ENCODE peak calls at places on chromosome 16, in nine cellular contexts. T, M, Z, U, E, J, O, Q and I are unnamed samples.

GRCh38 chr16:47244206-47244605 is 100.5 kb upstream of the NETO2 start:
- DNase-seq in T (no peak), M (no peak), Z (no peak), U (no peak), E (no peak), J (no peak), O (no peak), Q (no peak), I (no peak)

GRCh38 chr16:1691276-1691675 is 13.2 kb downstream of the JPT2 start:
- DNase-seq in T (no peak), M (no peak), Z (no peak), U (no peak), E (no peak), J (no peak), O (no peak), Q (no peak), I (no peak)

GRCh38 chr16:57347858-57348257 is 10.7 kb upstream of the CCL22 start:
- DNase-seq in T (no peak), M (no peak), Z (no peak), U (no peak), E (no peak), J (no peak), O (no peak), Q (no peak), I (no peak)

GRCh38 chr16:27455700-27456099 is 53.7 kb downstream of the IL21R start:
- DNase-seq in T (no peak), M (no peak), Z (no peak), U (no peak), E (no peak), J (no peak), O (no peak), Q (no peak), I (no peak)

GRCh38 chr16:49460786-49461470 is 87.3 kb downstream of the C16orf78 start:
- DNase-seq in T (peak; percentile 51), M (no peak), Z (no peak), U (no peak), E (peak; percentile 22), J (no peak), O (no peak), Q (no peak), I (no peak)

GRCh38 chr16:57113042-57113453 is 20.7 kb downstream of the CPNE2 start:
- DNase-seq in T (no peak), M (no peak), Z (no peak), U (no peak), E (no peak), J (no peak), O (no peak), Q (no peak), I (no peak)

GRCh38 chr16:85573696-85574641 is 39.2 kb upstream of the GSE1 start:
- DNase-seq in T (no peak), M (no peak), Z (no peak), U (peak; percentile 89), E (no peak), J (peak; percentile 87), O (no peak), Q (peak; percentile 78), I (no peak)

GRCh38 chr16:57446530-57447141 is 549 bp downstream of the CIAPIN1 start:
- DNase-seq in T (no peak), M (peak; percentile 83), Z (no peak), U (no peak), E (no peak), J (peak; percentile 38), O (peak; percentile 31), Q (no peak), I (peak; percentile 88)

GRCh38 chr16:3022697-3023414 is 886 bp downstream of the HCFC1R1 start:
- DNase-seq in T (peak; percentile 78), M (no peak), Z (no peak), U (peak; percentile 77), E (peak; percentile 53), J (no peak), O (no peak), Q (peak; percentile 52), I (no peak)
- TF ChIP-seq POLR2A in T (no peak), M (no peak), Z (peak; percentile 71), U (no peak), E (no peak), J (no peak), O (no peak), Q (no peak), I (no peak)

GRCh38 chr16:67170168-67170947 is at the start of gene NOL3:
- DNase-seq in T (peak; percentile 89), M (peak; percentile 90), Z (peak; percentile 87), U (peak; percentile 91), E (peak; percentile 79), J (peak; percentile 82), O (peak; percentile 88), Q (peak; percentile 80), I (peak; percentile 74)

GRCh38 chr16:67167588-67167987 is 2.8 kb upstream of the NOL3 start:
- DNase-seq in T (no peak), M (no peak), Z (no peak), U (no peak), E (no peak), J (no peak), O (peak; percentile 6), Q (no peak), I (no peak)

GRCh38 chr16:67170948-67171649 is 761 bp downstream of the NOL3 start:
- DNase-seq in T (no peak), M (no peak), Z (peak; percentile 45), U (no peak), E (no peak), J (no peak), O (no peak), Q (no peak), I (no peak)

GRCh38 chr16:67169011-67169451 is 1.3 kb upstream of the NOL3 start:
- DNase-seq in T (no peak), M (no peak), Z (no peak), U (no peak), E (no peak), J (no peak), O (no peak), Q (no peak), I (no peak)

DNA sequence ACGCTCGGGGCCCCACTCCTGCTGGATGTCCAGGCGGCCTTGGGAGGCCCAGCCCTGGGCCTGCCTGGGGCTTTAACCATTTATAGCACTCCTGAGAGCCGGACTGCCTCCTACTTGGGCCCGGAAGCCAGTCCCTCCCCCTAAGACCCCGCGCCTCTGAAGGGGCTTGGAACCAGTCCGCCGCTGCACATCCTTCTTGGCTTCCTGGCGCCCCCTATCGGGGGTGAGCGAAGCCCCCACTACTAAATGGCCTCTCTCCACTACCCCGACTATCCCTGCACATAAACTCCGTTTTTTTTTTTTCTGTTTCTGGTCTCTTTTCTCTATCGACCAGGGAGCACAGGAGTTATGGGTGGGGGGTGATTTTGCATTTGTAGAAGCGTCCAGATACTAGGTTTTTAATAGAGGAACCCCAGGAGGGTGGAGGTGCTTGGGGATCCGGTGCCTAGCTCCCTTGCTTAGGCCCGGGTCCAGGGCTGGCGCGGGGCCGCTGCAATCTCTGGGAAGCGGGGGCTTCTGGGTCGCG is 633 bp upstream of the NOL3 start:
- DNase-seq in T (no peak), M (no peak), Z (peak; percentile 54), U (no peak), E (peak; percentile 95), J (peak; percentile 60), O (peak; percentile 38), Q (no peak), I (no peak)
- TF ChIP-seq CTCF in T (peak; percentile 49), M (peak; percentile 43), Z (peak; percentile 77), U (peak; percentile 41), E (peak; percentile 85), J (peak; percentile 57), O (peak; percentile 52), Q (peak; percentile 19), I (no peak)

DNA sequence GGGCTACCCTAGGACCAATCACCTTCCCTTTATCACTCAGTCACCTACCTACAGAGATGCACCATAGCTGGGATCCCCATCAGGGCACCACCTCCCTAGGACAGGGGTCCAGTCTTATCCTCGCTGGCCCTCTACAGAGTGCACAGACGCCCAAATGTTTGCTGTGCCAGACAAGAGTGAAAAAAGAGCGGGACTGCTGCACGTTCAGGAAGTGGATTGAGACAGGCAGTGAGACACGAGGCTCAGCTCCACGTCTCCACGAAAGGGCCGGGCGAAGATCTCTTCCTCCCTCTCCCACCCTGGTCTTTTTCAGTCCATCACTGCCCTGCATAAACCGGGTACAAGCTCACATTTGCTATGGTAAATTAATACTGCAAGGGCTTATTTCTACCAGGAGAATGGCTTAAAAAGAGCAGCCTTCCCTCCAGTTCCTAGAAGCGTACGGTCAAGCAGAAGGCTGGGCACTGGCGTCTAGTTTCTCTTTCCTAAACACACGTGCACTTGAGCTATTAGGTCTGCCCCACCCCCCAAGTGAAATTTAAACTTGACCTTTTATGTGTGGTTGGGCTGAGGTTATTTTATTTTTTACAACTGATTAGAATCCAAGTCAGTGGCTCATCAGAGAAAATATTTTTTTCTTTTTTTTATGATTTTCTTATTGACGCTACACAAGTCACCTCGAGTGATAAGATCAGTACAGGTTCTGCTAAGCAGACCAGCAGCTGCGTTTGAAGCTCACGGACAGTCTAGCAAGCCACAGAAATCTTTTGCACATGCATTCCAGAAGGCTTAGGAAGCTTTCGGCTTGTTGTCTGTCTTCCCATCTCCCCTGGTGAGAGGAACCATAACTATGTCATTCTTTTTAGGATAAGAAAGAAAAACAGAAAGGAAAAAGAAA is 95.3 kb downstream of the ZFHX3 start:
- DNase-seq in T (no peak), M (no peak), Z (no peak), U (no peak), E (no peak), J (no peak), O (no peak), Q (no peak), I (no peak)
- H3K4me3 ChIP-seq in T (no peak overlapping the region), M (no peak overlapping the region), Z (no peak overlapping the region), U (no peak overlapping the region), E (no peak overlapping the region), J (no peak overlapping the region), O (no peak overlapping the region), Q (peak overlapping the region; percentile 5), I (no peak overlapping the region)

GRCh38 chr16:67504190-67505021 is 21.1 kb upstream of the AGRP start:
- DNase-seq in T (peak; percentile 90), M (peak; percentile 82), Z (peak; percentile 56), U (peak; percentile 65), E (no peak), J (peak; percentile 40), O (peak; percentile 68), Q (no peak), I (peak; percentile 94)
- TF ChIP-seq POLR2A in T (no peak), M (no peak), Z (no peak), U (no peak), E (no peak), J (no peak), O (no peak), Q (no peak), I (no peak)

DNA sequence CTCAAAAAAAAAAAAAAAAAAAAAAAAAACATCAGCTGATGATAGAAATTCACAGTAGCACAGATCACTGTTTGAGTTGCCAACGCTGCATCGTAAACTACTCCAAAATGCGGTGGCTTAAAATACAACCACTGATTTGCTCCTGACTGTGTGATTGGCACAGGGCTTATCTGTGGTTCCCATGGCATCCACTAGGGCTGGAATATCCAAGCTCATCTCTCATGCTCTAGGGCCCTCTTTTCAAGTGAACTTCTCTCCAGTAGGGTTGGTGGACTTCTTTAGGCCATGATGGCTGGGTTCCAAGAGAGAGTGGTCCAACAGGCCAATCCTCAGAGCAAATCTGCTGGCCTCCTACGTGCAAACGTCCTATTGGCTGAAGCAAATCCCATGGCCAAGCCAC is 15.9 kb upstream of the GPRC5B start:
- DNase-seq in T (no peak), M (no peak), Z (no peak), U (no peak), E (no peak), J (no peak), O (no peak), Q (no peak), I (no peak)
- TF ChIP-seq CTCF in T (no peak), M (no peak), Z (no peak), U (no peak), E (peak; percentile 30), J (no peak), O (no peak), Q (no peak), I (no peak)

GRCh38 chr16:30949655-30950515 is 1.0 kb downstream of the ORAI3 start:
- DNase-seq in T (peak; percentile 89), M (peak; percentile 93), Z (peak; percentile 92), U (peak; percentile 86), E (peak; percentile 63), J (peak; percentile 94), O (peak; percentile 84), Q (peak; percentile 80), I (peak; percentile 93)
- H3K4me3 ChIP-seq in T (peak overlapping the region; percentile 92), M (peak overlapping the region; percentile 93), Z (peak overlapping the region; percentile 74), U (peak overlapping the region; percentile 93), E (peak overlapping the region; percentile 70), J (peak overlapping the region; percentile 98), O (peak overlapping the region; percentile 100), Q (peak overlapping the region; percentile 70), I (peak overlapping the region; percentile 92)